ENCODE peak calls at places on chromosomes 5 and 9, in eight cellular contexts. B is cardiac muscle cell; Y is SK-N-SH; L is CD8-positive, alpha-beta memory T cell; F is transverse colon; Q is SJSA1; D is cardiac fibroblast; T is SJCRH30. J is an unnamed sample.

GRCh38 chr5:109863752-109864151 is 174.0 kb downstream of the MAN2A1 start:
- DNase-seq in B (peak), Y (no peak), L (no peak), F (no peak), Q (no peak), D (peak), T (no peak), J (no peak)

GRCh38 chr5:12125895-12126294 is 221.6 kb upstream of the CTNND2 start:
- DNase-seq in B (no peak), Y (no peak), L (no peak), F (no peak), Q (no peak), D (no peak), T (peak), J (no peak)

GRCh38 chr5:126410623-126411022 is 12.6 kb upstream of the GRAMD2B start:
- DNase-seq in B (no peak), Y (no peak), L (no peak), F (no peak), Q (no peak), D (no peak), T (no peak), J (no peak)

GRCh38 chr5:180366303-180366702 is 13.2 kb upstream of the GFPT2 start:
- DNase-seq in B (no peak), Y (peak), L (no peak), F (no peak), Q (no peak), D (no peak), T (no peak), J (peak)

GRCh38 chr9:124660341-124660801 is 110.7 kb downstream of the NR6A1 start:
- DNase-seq in B (peak), Y (peak), L (no peak), F (peak), Q (peak), D (peak), T (peak), J (no peak)

GRCh38 chr9:125410522-125410894 is 148.9 kb downstream of the GAPVD1 start:
- DNase-seq in B (no peak), Y (no peak), L (no peak), F (no peak), Q (no peak), D (no peak), T (no peak), J (no peak)

GRCh38 chr5:119315516-119315949 is 40.3 kb upstream of the TNFAIP8 start:
- DNase-seq in B (peak), Y (peak), L (peak), F (no peak), Q (peak), D (peak), T (no peak), J (no peak)

GRCh38 chr5:76861616-76862015 is 11.8 kb downstream of the S100Z start:
- DNase-seq in B (no peak), Y (no peak), L (no peak), F (no peak), Q (peak), D (peak), T (no peak), J (no peak)

GRCh38 chr9:129656795-129657390 is 8.6 kb upstream of the PRRX2 start:
- DNase-seq in B (no peak), Y (no peak), L (no peak), F (no peak), Q (peak), D (peak), T (peak), J (no peak)

GRCh38 chr5:52841114-52841513 is 53.4 kb downstream of the ITGA1 start:
- DNase-seq in B (no peak), Y (no peak), L (no peak), F (no peak), Q (no peak), D (no peak), T (no peak), J (no peak)

GRCh38 chr9:91483189-91483691 is 59.6 kb upstream of the NFIL3 start:
- DNase-seq in B (peak), Y (no peak), L (no peak), F (no peak), Q (no peak), D (peak), T (no peak), J (peak)

GRCh38 chr5:132526290-132526973 is 16.9 kb downstream of the IL5 start:
- DNase-seq in B (peak), Y (peak), L (peak), F (peak), Q (peak), D (peak), T (peak), J (no peak)

GRCh38 chr9:134454386-134454978 is 128.2 kb downstream of the RXRA start:
- DNase-seq in B (no peak), Y (no peak), L (no peak), F (no peak), Q (no peak), D (no peak), T (no peak), J (no peak)

GRCh38 chr5:110321117-110321516 is 405.4 kb downstream of the TMEM232 start:
- DNase-seq in B (no peak), Y (no peak), L (no peak), F (no peak), Q (no peak), D (no peak), T (no peak), J (peak)

GRCh38 chr9:27276182-27277030 is 20.5 kb downstream of the EQTN start:
- DNase-seq in B (peak), Y (peak), L (no peak), F (no peak), Q (peak), D (peak), T (no peak), J (peak)

GRCh38 chr9:133773889-133774655 is 35.9 kb upstream of the SARDH start:
- DNase-seq in B (peak), Y (peak), L (no peak), F (no peak), Q (peak), D (no peak), T (no peak), J (no peak)

GRCh38 chr5:170861855-170862766 is at the start of gene RANBP17:
- DNase-seq in B (peak), Y (peak), L (no peak), F (peak), Q (peak), D (peak), T (peak), J (no peak)

GRCh38 chr9:124267271-124267807 is 9.6 kb downstream of the NEK6 start:
- DNase-seq in B (peak), Y (no peak), L (no peak), F (peak), Q (peak), D (peak), T (peak), J (no peak)

GRCh38 chr9:133237271-133237731 is 28.3 kb upstream of the OBP2B start:
- DNase-seq in B (peak), Y (no peak), L (no peak), F (no peak), Q (peak), D (peak), T (no peak), J (no peak)

GRCh38 chr9:89603629-89604462 is 966 bp upstream of the GADD45G start:
- DNase-seq in B (peak), Y (peak), L (peak), F (peak), Q (no peak), D (peak), T (peak), J (no peak)

GRCh38 chr5:163915481-163915961 is 410.1 kb downstream of the MAT2B start:
- DNase-seq in B (peak), Y (no peak), L (no peak), F (peak), Q (no peak), D (peak), T (no peak), J (no peak)

GRCh38 chr5:33468811-33469435 is 28.2 kb downstream of the TARS1 start:
- DNase-seq in B (no peak), Y (no peak), L (no peak), F (no peak), Q (no peak), D (peak), T (no peak), J (no peak)

GRCh38 chr5:126988021-126988569 is 42.3 kb downstream of the MARCHF3 start:
- DNase-seq in B (no peak), Y (no peak), L (no peak), F (no peak), Q (no peak), D (no peak), T (no peak), J (no peak)

GRCh38 chr9:136900988-136901515 is 14.7 kb downstream of the TRAF2 start:
- DNase-seq in B (no peak), Y (no peak), L (no peak), F (no peak), Q (no peak), D (no peak), T (no peak), J (no peak)

GRCh38 chr9:91131433-91131839 is 230.3 kb downstream of the AUH start:
- DNase-seq in B (peak), Y (no peak), L (peak), F (peak), Q (peak), D (peak), T (no peak), J (peak)

GRCh38 chr5:108259306-108259705 is 122.6 kb downstream of the FBXL17 start:
- DNase-seq in B (peak), Y (no peak), L (no peak), F (no peak), Q (peak), D (peak), T (peak), J (no peak)

GRCh38 chr9:25990376-25990775 is 312.1 kb upstream of the TUSC1 start:
- DNase-seq in B (no peak), Y (no peak), L (no peak), F (no peak), Q (no peak), D (no peak), T (no peak), J (no peak)

GRCh38 chr5:127577458-127577857 is 60.0 kb downstream of the PRRC1 start:
- DNase-seq in B (peak), Y (no peak), L (no peak), F (no peak), Q (no peak), D (peak), T (no peak), J (no peak)

GRCh38 chr9:72412483-72413040 is 47.6 kb upstream of the ZFAND5 start:
- DNase-seq in B (no peak), Y (no peak), L (no peak), F (no peak), Q (no peak), D (no peak), T (no peak), J (no peak)

GRCh38 chr5:14464101-14464500 is 117.5 kb upstream of the OTULINL start:
- DNase-seq in B (peak), Y (no peak), L (no peak), F (no peak), Q (no peak), D (peak), T (no peak), J (no peak)

GRCh38 chr9:20242767-20243166 is 379.5 kb downstream of the MLLT3 start:
- DNase-seq in B (no peak), Y (no peak), L (no peak), F (no peak), Q (no peak), D (no peak), T (no peak), J (no peak)

GRCh38 chr5:144135113-144135762 is 35.2 kb downstream of the YIPF5 start:
- DNase-seq in B (no peak), Y (no peak), L (no peak), F (no peak), Q (no peak), D (no peak), T (no peak), J (no peak)

GRCh38 chr5:120682851-120683250 is 218.8 kb downstream of the PRR16 start:
- DNase-seq in B (no peak), Y (no peak), L (no peak), F (no peak), Q (peak), D (peak), T (no peak), J (peak)

GRCh38 chr5:156383510-156383909 is 56.5 kb downstream of the SGCD start:
- DNase-seq in B (peak), Y (no peak), L (no peak), F (no peak), Q (no peak), D (peak), T (peak), J (no peak)

GRCh38 chr9:136785956-136786355 is 5.2 kb upstream of the TMEM141 start:
- DNase-seq in B (no peak), Y (no peak), L (no peak), F (no peak), Q (no peak), D (no peak), T (no peak), J (no peak)

GRCh38 chr9:120868676-120869359 is 8.2 kb downstream of the PHF19 start:
- DNase-seq in B (peak), Y (peak), L (peak), F (peak), Q (peak), D (peak), T (peak), J (peak)

GRCh38 chr9:29233193-29233592 is 1659.9 kb upstream of the C9orf72 start:
- DNase-seq in B (no peak), Y (no peak), L (no peak), F (no peak), Q (no peak), D (no peak), T (no peak), J (no peak)

GRCh38 chr9:5278486-5278885 is 26.0 kb downstream of the RLN2 start:
- DNase-seq in B (no peak), Y (no peak), L (no peak), F (no peak), Q (no peak), D (no peak), T (no peak), J (no peak)

DNA sequence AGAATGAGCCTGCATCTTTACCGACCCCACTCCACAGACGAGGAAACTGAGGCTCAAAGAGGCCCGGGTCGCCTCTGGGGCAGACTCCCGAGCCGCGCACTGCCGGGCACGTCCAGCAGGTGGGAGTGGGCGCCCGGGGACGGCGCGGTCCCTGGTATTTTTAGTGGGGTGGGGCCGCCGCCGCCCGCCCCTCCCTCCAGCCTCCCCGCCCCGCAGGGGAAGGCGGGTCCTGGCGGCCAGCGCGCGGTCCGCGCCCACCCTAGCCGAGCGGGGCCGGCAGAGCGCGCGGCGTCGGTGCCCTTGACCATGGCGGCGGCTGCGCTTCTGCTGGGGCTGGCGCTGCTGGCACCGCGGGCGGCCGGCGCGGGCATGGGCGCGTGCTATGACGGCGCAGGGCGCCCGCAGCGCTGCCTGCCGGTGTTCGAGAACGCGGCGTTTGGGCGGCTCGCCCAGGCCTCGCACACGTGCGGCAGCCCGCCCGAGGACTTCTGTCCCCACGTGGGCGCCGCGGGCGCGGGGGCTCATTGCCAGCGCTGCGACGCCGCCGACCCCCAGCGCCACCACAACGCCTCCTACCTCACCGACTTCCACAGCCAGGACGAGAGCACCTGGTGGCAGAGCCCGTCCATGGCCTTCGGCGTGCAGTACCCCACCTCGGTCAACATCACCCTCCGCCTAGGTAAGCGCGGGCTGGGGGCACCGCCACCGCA is at the start of gene LAMC3:
- DNase-seq in B (peak), Y (peak), L (no peak), F (no peak), Q (no peak), D (no peak), T (no peak), J (no peak)
- H3K4me3 ChIP-seq in B (peak), Y (peak), L (no peak), F (peak), Q (no peak), D (no peak), T (no peak), J (no peak)

GRCh38 chr5:136081192-136081591 is 51.5 kb upstream of the SMAD5 start:
- DNase-seq in B (no peak), Y (no peak), L (no peak), F (no peak), Q (no peak), D (no peak), T (no peak), J (no peak)
- H3K4me3 ChIP-seq in B (peak), Y (no peak), L (no peak), F (no peak), Q (no peak), D (no peak), T (no peak), J (no peak)

DNA sequence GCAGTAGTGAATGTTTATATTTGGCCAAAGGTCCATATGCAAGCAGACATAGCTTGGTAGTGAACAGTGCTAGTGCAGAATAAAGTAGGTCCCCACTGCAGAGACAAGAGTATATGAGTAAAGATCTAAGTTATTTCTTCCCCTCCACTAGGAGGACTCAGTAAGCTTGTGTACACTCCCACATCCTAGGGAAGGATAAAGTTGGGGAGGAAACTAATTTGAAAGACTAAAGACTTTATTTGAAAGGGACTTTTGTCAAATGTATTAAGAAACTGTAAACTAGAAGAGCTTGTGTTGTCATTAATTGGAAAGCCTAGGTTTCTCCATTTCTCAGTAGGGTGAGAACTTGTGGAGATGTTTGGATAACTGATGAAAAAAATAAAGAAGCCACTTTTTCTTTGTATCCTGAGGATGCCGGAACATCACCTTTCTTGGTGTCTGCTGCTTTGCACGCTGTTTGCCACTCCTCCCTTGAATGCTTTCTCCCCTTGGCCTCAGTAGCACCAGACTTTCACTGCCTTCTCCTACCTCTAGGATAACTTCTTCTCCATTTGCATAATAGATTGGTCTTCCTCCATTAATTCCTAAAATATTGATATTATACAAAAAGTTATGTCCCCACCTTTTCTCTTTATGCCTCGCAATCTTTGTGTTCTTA is 329.0 kb downstream of the PARP8 start:
- DNase-seq in B (no peak), Y (no peak), L (no peak), F (no peak), Q (no peak), D (no peak), T (no peak), J (no peak)
- H3K4me3 ChIP-seq in B (no peak), Y (no peak), L (no peak), F (no peak), Q (no peak), D (no peak), T (no peak), J (no peak)

GRCh38 chr9:37937403-37937802 is 33.5 kb upstream of the SLC25A51 start:
- DNase-seq in B (no peak), Y (no peak), L (no peak), F (no peak), Q (no peak), D (no peak), T (no peak), J (no peak)
- H3K4me3 ChIP-seq in B (no peak), Y (no peak), L (no peak), F (no peak), Q (no peak), D (no peak), T (no peak), J (no peak)

DNA sequence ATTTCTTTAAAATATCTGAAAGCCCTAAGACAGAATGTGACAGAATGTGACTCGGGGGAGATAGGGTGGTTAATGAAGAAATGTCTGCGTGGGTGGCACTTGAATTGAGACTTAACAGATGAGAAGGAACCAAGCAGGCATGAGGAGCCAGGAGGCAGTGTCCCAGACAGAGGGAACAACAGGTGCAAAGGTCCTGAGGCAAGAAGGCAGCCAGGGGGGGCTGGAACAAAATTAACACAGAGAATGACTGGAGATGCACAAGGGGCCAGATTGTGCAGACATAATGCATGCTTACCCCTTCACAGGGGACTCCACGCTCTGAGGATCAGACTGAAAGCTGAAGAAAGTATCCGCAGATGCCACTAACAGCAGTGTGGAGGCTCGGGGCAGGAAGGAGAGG is 1.7 kb downstream of the LMAN2 start:
- DNase-seq in B (no peak), Y (no peak), L (no peak), F (no peak), Q (no peak), D (no peak), T (no peak), J (no peak)
- H3K4me3 ChIP-seq in B (peak), Y (peak), L (no peak), F (peak), Q (no peak), D (no peak), T (no peak), J (no peak)

GRCh38 chr9:127714020-127714835 is 1.2 kb downstream of the PTRH1 start:
- DNase-seq in B (no peak), Y (no peak), L (no peak), F (no peak), Q (no peak), D (no peak), T (no peak), J (no peak)
- H3K4me3 ChIP-seq in B (peak), Y (peak), L (peak), F (peak), Q (peak), D (peak), T (no peak), J (peak)

GRCh38 chr5:168750926-168751325 is 171.8 kb upstream of the PANK3 start:
- DNase-seq in B (no peak), Y (no peak), L (no peak), F (no peak), Q (no peak), D (no peak), T (no peak), J (no peak)

GRCh38 chr5:168749391-168750100 is 170.4 kb upstream of the PANK3 start:
- DNase-seq in B (no peak), Y (no peak), L (no peak), F (no peak), Q (no peak), D (no peak), T (no peak), J (no peak)

GRCh38 chr5:168746893-168747640 is 167.9 kb upstream of the PANK3 start:
- DNase-seq in B (no peak), Y (peak), L (no peak), F (no peak), Q (no peak), D (no peak), T (no peak), J (no peak)

GRCh38 chr5:168752012-168752411 is 172.8 kb upstream of the PANK3 start:
- DNase-seq in B (no peak), Y (no peak), L (no peak), F (no peak), Q (no peak), D (no peak), T (no peak), J (no peak)

GRCh38 chr5:168747987-168748777 is 169.0 kb upstream of the PANK3 start:
- DNase-seq in B (peak), Y (peak), L (peak), F (peak), Q (peak), D (peak), T (peak), J (no peak)
- H3K4me3 ChIP-seq in B (no peak), Y (no peak), L (no peak), F (no peak), Q (no peak), D (no peak), T (no peak), J (no peak)

J was measured in AG09309.